ENCODE peak calls at places on chromosomes 11 and 22, in eight cellular contexts. Y is NCI-H2171; S is left ventricle myocardium inferior; G is stimulated activated CD8-positive, alpha-beta memory T cell treated with anti-CD3 and anti-CD28 coated beads, Interleukin-7, amount 100 ng/mL, for 1 hour; A is activated CD8-positive, alpha-beta memory T cell treated with anti-CD3 and anti-CD28 coated beads for 1 hour; B is brain microvascular endothelial cell; L is islet precursor cell; F is GM10248. Q is an unnamed sample.

GRCh38 chr11:72309074-72309598 is 65.2 kb upstream of the PHOX2A start:
- DNase-seq in F (no peak), A (no peak), Y (no peak), B (no peak), S (no peak), L (no peak), G (no peak), Q (no peak)

GRCh38 chr11:60116996-60117790 is 28.7 kb downstream of the MS4A2 start:
- DNase-seq in Y (no peak), F (no peak), G (no peak), A (no peak), S (no peak), B (no peak), L (no peak), Q (no peak)

GRCh38 chr11:35077709-35078695 is 61.0 kb upstream of the CD44 start:
- DNase-seq in B (peak; percentile 82), Y (no peak), L (no peak), G (no peak), F (no peak), A (no peak), S (no peak), Q (no peak)

GRCh38 chr11:111555255-111555654 is 14.7 kb downstream of the LAYN start:
- DNase-seq in G (no peak), F (no peak), Y (no peak), B (peak; percentile 28), S (no peak), A (no peak), L (no peak), Q (no peak)

GRCh38 chr22:29517215-29517908 is 36.2 kb downstream of the THOC5 start:
- DNase-seq in Y (peak; percentile 25), G (no peak), F (no peak), B (no peak), S (peak; percentile 26), L (no peak), A (no peak), Q (no peak)

GRCh38 chr11:78187366-78188011 is 937 bp downstream of the KCTD21 start:
- DNase-seq in F (peak; percentile 77), A (no peak), B (no peak), S (no peak), Y (no peak), G (no peak), L (no peak), Q (no peak)

GRCh38 chr11:70580036-70580805 is 181.9 kb downstream of the CTTN start:
- DNase-seq in B (peak; percentile 0), F (no peak), Y (no peak), L (peak; percentile 69), S (no peak), G (no peak), A (no peak), Q (no peak)

GRCh38 chr11:100297516-100297915 is 389.6 kb upstream of the ARHGAP42 start:
- DNase-seq in A (no peak), Y (no peak), B (peak; percentile 1), S (no peak), L (no peak), G (no peak), F (no peak), Q (no peak)

GRCh38 chr11:47786373-47786772 is 19.2 kb upstream of the FNBP4 start:
- DNase-seq in B (no peak), F (no peak), S (peak; percentile 81), L (no peak), A (no peak), G (no peak), Y (peak; percentile 50), Q (no peak)

GRCh38 chr11:61973603-61974162 is 6.2 kb upstream of the FTH1 start:
- DNase-seq in L (peak; percentile 58), S (no peak), G (no peak), A (no peak), Y (peak; percentile 56), F (no peak), B (no peak), Q (no peak)

GRCh38 chr11:111362887-111363411 is 16.1 kb downstream of the POU2AF1 start:
- DNase-seq in A (no peak), B (no peak), L (no peak), G (no peak), Y (no peak), S (no peak), F (no peak), Q (no peak)

GRCh38 chr11:32005786-32006406 is 85.0 kb upstream of the RCN1 start:
- DNase-seq in L (no peak), G (no peak), B (no peak), F (no peak), A (no peak), S (no peak), Y (peak; percentile 12), Q (no peak)

GRCh38 chr22:44024288-44024908 is at the start of gene PARVB:
- DNase-seq in B (no peak), A (no peak), G (no peak), F (peak; percentile 39), L (peak; percentile 57), Y (no peak), S (peak; percentile 55), Q (no peak)

GRCh38 chr11:103942646-103943045 is 93.8 kb upstream of the DDI1 start:
- DNase-seq in L (no peak), B (no peak), A (no peak), F (no peak), Y (no peak), G (no peak), S (no peak), Q (no peak)

GRCh38 chr11:64083681-64084080 is 48.0 kb downstream of the FLRT1 start:
- DNase-seq in F (no peak), A (no peak), B (no peak), Y (no peak), S (no peak), L (no peak), G (no peak), Q (no peak)

GRCh38 chr22:35553341-35553740 is 12.7 kb downstream of the RASD2 start:
- DNase-seq in F (no peak), S (no peak), L (no peak), A (no peak), G (no peak), B (no peak), Y (no peak), Q (no peak)

GRCh38 chr22:30286813-30287625 is 2.3 kb downstream of the CASTOR1 start:
- DNase-seq in F (peak; percentile 87), A (peak; percentile 82), G (peak; percentile 78), Y (no peak), L (peak; percentile 90), S (peak; percentile 68), B (peak; percentile 45), Q (peak; percentile 65)

GRCh38 chr11:115654792-115655191 is 150.6 kb upstream of the CADM1 start:
- DNase-seq in L (no peak), F (no peak), B (no peak), Y (no peak), S (no peak), A (no peak), G (no peak), Q (no peak)

GRCh38 chr22:37244114-37244921 is at the start of gene RAC2:
- DNase-seq in G (peak; percentile 79), F (peak; percentile 88), B (peak; percentile 36), S (peak; percentile 74), A (peak; percentile 86), L (peak; percentile 77), Y (peak; percentile 45), Q (peak; percentile 70)

GRCh38 chr22:29689201-29689871 is 30.5 kb upstream of the CABP7 start:
- DNase-seq in S (no peak), Y (no peak), L (no peak), G (no peak), F (no peak), B (no peak), A (no peak), Q (no peak)

GRCh38 chr22:31637375-31637937 is 24.6 kb downstream of the PISD start:
- DNase-seq in F (peak; percentile 74), S (peak; percentile 40), L (peak; percentile 51), B (no peak), G (no peak), Y (no peak), A (no peak), Q (no peak)

GRCh38 chr11:47189100-47189834 is 3.0 kb upstream of the PACSIN3 start:
- DNase-seq in L (peak; percentile 76), S (no peak), A (no peak), G (no peak), F (no peak), Y (no peak), B (peak; percentile 80), Q (no peak)

GRCh38 chr11:110759972-110760381 is 47.7 kb upstream of the ARHGAP20 start:
- DNase-seq in Y (no peak), L (no peak), B (peak; percentile 42), F (no peak), G (no peak), S (no peak), A (no peak), Q (no peak)

GRCh38 chr22:48644997-48645396 is 1182.7 kb downstream of the BRD1 start:
- DNase-seq in L (no peak), B (no peak), Y (no peak), A (no peak), G (no peak), F (no peak), S (no peak), Q (no peak)

GRCh38 chr11:121389651-121390050 is 62.5 kb upstream of the SORL1 start:
- DNase-seq in G (no peak), A (no peak), F (no peak), B (no peak), Y (peak; percentile 21), S (peak; percentile 67), L (peak; percentile 78), Q (no peak)